ENCODE peak calls at places on chromosomes 12 and 14, in four cellular contexts. One of them, this sample, is unnamed.

GRCh38 chr12:79690606-79691298 is at the start of gene PAWR:
- DNase-seq in fibroblast of the aortic adventitia: peak; percentile 63
- DNase-seq in brain microvascular endothelial cell: peak; percentile 45
- DNase-seq in esophagus squamous epithelium: no peak
- DNase-seq in this sample: peak; percentile 69

GRCh38 chr14:54625158-54625557 is 58.2 kb downstream of the SAMD4A start:
- DNase-seq in brain microvascular endothelial cell: peak; percentile 60
- DNase-seq in fibroblast of the aortic adventitia: no peak
- DNase-seq in esophagus squamous epithelium: no peak
- DNase-seq in this sample: peak; percentile 42

GRCh38 chr12:66456622-66457021 is 154.3 kb downstream of the HELB start:
- DNase-seq in brain microvascular endothelial cell: no peak
- DNase-seq in fibroblast of the aortic adventitia: no peak
- DNase-seq in esophagus squamous epithelium: no peak
- DNase-seq in this sample: no peak

GRCh38 chr12:18861287-18861858 is 123.5 kb downstream of the CAPZA3 start:
- DNase-seq in fibroblast of the aortic adventitia: peak; percentile 56
- DNase-seq in brain microvascular endothelial cell: no peak
- DNase-seq in esophagus squamous epithelium: no peak
- DNase-seq in this sample: peak; percentile 62

GRCh38 chr12:94235894-94236293 is 87.5 kb downstream of the PLXNC1 start:
- DNase-seq in brain microvascular endothelial cell: no peak
- DNase-seq in esophagus squamous epithelium: no peak
- DNase-seq in fibroblast of the aortic adventitia: no peak
- DNase-seq in this sample: no peak

GRCh38 chr14:71730471-71730870 is 201.8 kb upstream of the RGS6 start:
- DNase-seq in fibroblast of the aortic adventitia: no peak
- DNase-seq in esophagus squamous epithelium: no peak
- DNase-seq in brain microvascular endothelial cell: peak; percentile 34
- DNase-seq in this sample: no peak

GRCh38 chr12:70469221-70469820 is 103.2 kb downstream of the KCNMB4 start:
- DNase-seq in brain microvascular endothelial cell: no peak
- DNase-seq in fibroblast of the aortic adventitia: no peak
- DNase-seq in esophagus squamous epithelium: no peak
- DNase-seq in this sample: no peak

GRCh38 chr12:42741771-42742510 is 152.4 kb upstream of the PRICKLE1 start:
- DNase-seq in fibroblast of the aortic adventitia: peak; percentile 55
- DNase-seq in brain microvascular endothelial cell: peak; percentile 75
- DNase-seq in esophagus squamous epithelium: no peak
- DNase-seq in this sample: peak; percentile 60

GRCh38 chr12:42299392-42300308 is 26.2 kb downstream of the ZCRB1 start:
- DNase-seq in fibroblast of the aortic adventitia: peak; percentile 24
- DNase-seq in brain microvascular endothelial cell: peak; percentile 78
- DNase-seq in esophagus squamous epithelium: no peak
- DNase-seq in this sample: peak; percentile 46

GRCh38 chr12:88062464-88062863 is 33.3 kb upstream of the C12orf50 start:
- DNase-seq in fibroblast of the aortic adventitia: no peak
- DNase-seq in esophagus squamous epithelium: no peak
- DNase-seq in brain microvascular endothelial cell: no peak
- DNase-seq in this sample: no peak

GRCh38 chr12:1907652-1908611 is 10.5 kb downstream of the CACNA2D4 start:
- DNase-seq in esophagus squamous epithelium: no peak
- DNase-seq in fibroblast of the aortic adventitia: no peak
- DNase-seq in brain microvascular endothelial cell: no peak
- DNase-seq in this sample: no peak

GRCh38 chr12:1949771-1950470 is 31.5 kb upstream of the CACNA2D4 start:
- DNase-seq in fibroblast of the aortic adventitia: peak; percentile 51
- DNase-seq in brain microvascular endothelial cell: no peak
- DNase-seq in esophagus squamous epithelium: no peak
- DNase-seq in this sample: no peak

GRCh38 chr14:33979613-33980276 is 28.9 kb upstream of the EGLN3 start:
- DNase-seq in brain microvascular endothelial cell: no peak
- DNase-seq in fibroblast of the aortic adventitia: no peak
- DNase-seq in esophagus squamous epithelium: no peak
- DNase-seq in this sample: no peak

GRCh38 chr14:23120405-23121251 is 1.6 kb upstream of the CEBPE start:
- DNase-seq in brain microvascular endothelial cell: peak; percentile 81
- DNase-seq in esophagus squamous epithelium: peak; percentile 41
- DNase-seq in fibroblast of the aortic adventitia: peak; percentile 88
- DNase-seq in this sample: peak; percentile 91

GRCh38 chr12:71371132-71371531 is 68.5 kb upstream of the LGR5 start:
- DNase-seq in esophagus squamous epithelium: no peak
- DNase-seq in brain microvascular endothelial cell: no peak
- DNase-seq in fibroblast of the aortic adventitia: peak; percentile 65
- DNase-seq in this sample: peak; percentile 25

GRCh38 chr14:92516966-92517350 is 3.4 kb downstream of the RIN3 start:
- DNase-seq in brain microvascular endothelial cell: no peak
- DNase-seq in esophagus squamous epithelium: no peak
- DNase-seq in fibroblast of the aortic adventitia: no peak
- DNase-seq in this sample: no peak

GRCh38 chr12:57212701-57213067 is 3.9 kb upstream of the NXPH4 start:
- DNase-seq in esophagus squamous epithelium: no peak
- DNase-seq in fibroblast of the aortic adventitia: no peak
- DNase-seq in brain microvascular endothelial cell: no peak
- DNase-seq in this sample: no peak

GRCh38 chr12:104680070-104680469 is 223.3 kb downstream of the CHST11 start:
- DNase-seq in fibroblast of the aortic adventitia: no peak
- DNase-seq in esophagus squamous epithelium: no peak
- DNase-seq in brain microvascular endothelial cell: no peak
- DNase-seq in this sample: no peak

GRCh38 chr14:59707778-59708635 is 131.4 kb upstream of the CCDC175 start:
- DNase-seq in esophagus squamous epithelium: no peak
- DNase-seq in fibroblast of the aortic adventitia: peak; percentile 43
- DNase-seq in brain microvascular endothelial cell: no peak
- DNase-seq in this sample: peak; percentile 25

GRCh38 chr12:51533799-51534198 is 57.2 kb upstream of the SCN8A start:
- DNase-seq in esophagus squamous epithelium: no peak
- DNase-seq in brain microvascular endothelial cell: no peak
- DNase-seq in fibroblast of the aortic adventitia: peak; percentile 19
- DNase-seq in this sample: peak; percentile 42
- TF ChIP-seq CTCF in esophagus squamous epithelium: no peak
- TF ChIP-seq CTCF in brain microvascular endothelial cell: peak; percentile 25
- TF ChIP-seq CTCF in fibroblast of the aortic adventitia: no peak
- TF ChIP-seq CTCF in this sample: peak; percentile 28

GRCh38 chr14:102924632-102925588 is 2.4 kb downstream of the AMN start:
- DNase-seq in brain microvascular endothelial cell: no peak
- DNase-seq in esophagus squamous epithelium: no peak
- DNase-seq in fibroblast of the aortic adventitia: peak; percentile 8
- DNase-seq in this sample: no peak
- H3K4me3 ChIP-seq in brain microvascular endothelial cell: no peak overlapping the region
- H3K4me3 ChIP-seq in esophagus squamous epithelium: no peak overlapping the region
- H3K4me3 ChIP-seq in fibroblast of the aortic adventitia: no peak overlapping the region
- H3K4me3 ChIP-seq in this sample: no peak overlapping the region

GRCh38 chr12:124577986-124578385 is 10.6 kb upstream of the NCOR2 start:
- DNase-seq in fibroblast of the aortic adventitia: no peak
- DNase-seq in brain microvascular endothelial cell: no peak
- DNase-seq in esophagus squamous epithelium: no peak
- DNase-seq in this sample: no peak

GRCh38 chr12:124578445-124578844 is 11.0 kb upstream of the NCOR2 start:
- DNase-seq in esophagus squamous epithelium: no peak
- DNase-seq in fibroblast of the aortic adventitia: no peak
- DNase-seq in brain microvascular endothelial cell: no peak
- DNase-seq in this sample: no peak

GRCh38 chr12:124573839-124574786 is 6.7 kb upstream of the NCOR2 start:
- DNase-seq in brain microvascular endothelial cell: no peak
- DNase-seq in esophagus squamous epithelium: no peak
- DNase-seq in fibroblast of the aortic adventitia: no peak
- DNase-seq in this sample: no peak

GRCh38 chr12:124577374-124577773 is 10.0 kb upstream of the NCOR2 start:
- DNase-seq in esophagus squamous epithelium: no peak
- DNase-seq in fibroblast of the aortic adventitia: no peak
- DNase-seq in brain microvascular endothelial cell: no peak
- DNase-seq in this sample: no peak

GRCh38 chr12:124576061-124576650 is 8.7 kb upstream of the NCOR2 start:
- DNase-seq in brain microvascular endothelial cell: no peak
- DNase-seq in fibroblast of the aortic adventitia: no peak
- DNase-seq in esophagus squamous epithelium: no peak
- DNase-seq in this sample: no peak
- TF ChIP-seq CTCF in brain microvascular endothelial cell: no peak
- TF ChIP-seq CTCF in fibroblast of the aortic adventitia: no peak
- TF ChIP-seq CTCF in esophagus squamous epithelium: no peak
- TF ChIP-seq CTCF in this sample: no peak

DNA sequence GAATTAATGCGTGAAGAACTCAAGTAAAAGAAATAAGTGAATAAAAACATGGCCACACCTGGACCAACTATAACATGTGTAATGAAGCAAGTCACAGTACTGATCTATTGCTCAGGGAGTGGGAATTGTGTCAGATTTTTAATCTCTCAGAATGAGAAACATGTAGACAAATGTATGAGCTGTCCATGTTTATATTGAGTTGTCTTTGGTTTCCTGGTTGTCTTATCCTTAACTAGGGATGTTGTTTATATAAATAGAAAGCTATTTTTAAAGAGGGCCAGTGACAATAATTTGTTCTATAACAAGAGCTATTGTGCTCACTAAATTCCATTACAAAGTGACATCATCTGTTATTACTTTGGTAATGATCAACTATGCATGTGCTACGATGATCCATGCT is 91.2 kb upstream of the RTL1 start:
- DNase-seq in esophagus squamous epithelium: no peak
- DNase-seq in brain microvascular endothelial cell: no peak
- DNase-seq in fibroblast of the aortic adventitia: no peak
- DNase-seq in this sample: no peak
- H3K4me3 ChIP-seq in esophagus squamous epithelium: no peak overlapping the region
- H3K4me3 ChIP-seq in brain microvascular endothelial cell: no peak overlapping the region
- H3K4me3 ChIP-seq in fibroblast of the aortic adventitia: no peak overlapping the region
- H3K4me3 ChIP-seq in this sample: no peak overlapping the region

DNA sequence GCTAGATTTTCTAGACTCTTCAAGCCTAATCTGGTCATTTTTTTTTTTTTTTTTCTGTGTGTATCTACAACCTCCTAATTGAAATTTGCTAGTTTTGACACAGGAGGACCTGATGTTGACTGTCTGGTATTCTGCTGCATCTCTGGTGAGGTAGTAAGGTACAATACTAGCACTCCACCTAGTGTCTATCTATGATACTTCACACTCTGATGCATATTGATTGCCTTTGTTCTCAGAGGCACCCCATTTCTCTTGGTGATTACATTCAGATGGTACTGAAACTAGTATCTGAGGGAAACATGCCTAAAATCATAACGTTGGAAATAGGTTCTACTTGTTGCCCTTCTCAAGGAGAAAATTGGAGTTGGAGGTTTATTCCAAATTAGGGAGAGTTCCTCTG is 930.5 kb upstream of the NOVA1 start:
- DNase-seq in brain microvascular endothelial cell: no peak
- DNase-seq in esophagus squamous epithelium: no peak
- DNase-seq in fibroblast of the aortic adventitia: peak; percentile 1
- DNase-seq in this sample: peak; percentile 71
- TF ChIP-seq CTCF in brain microvascular endothelial cell: peak; percentile 23
- TF ChIP-seq CTCF in esophagus squamous epithelium: no peak
- TF ChIP-seq CTCF in fibroblast of the aortic adventitia: no peak
- TF ChIP-seq CTCF in this sample: peak; percentile 71

GRCh38 chr12:122966743-122967058 is 438 bp upstream of the ABCB9 start:
- DNase-seq in fibroblast of the aortic adventitia: no peak
- DNase-seq in brain microvascular endothelial cell: no peak
- DNase-seq in esophagus squamous epithelium: no peak
- DNase-seq in this sample: no peak

GRCh38 chr12:122965356-122965755 is 907 bp downstream of the ABCB9 start:
- DNase-seq in brain microvascular endothelial cell: no peak
- DNase-seq in fibroblast of the aortic adventitia: no peak
- DNase-seq in esophagus squamous epithelium: no peak
- DNase-seq in this sample: no peak

GRCh38 chr12:122965851-122966742 is at the start of gene ABCB9:
- DNase-seq in fibroblast of the aortic adventitia: peak; percentile 78
- DNase-seq in brain microvascular endothelial cell: peak; percentile 88
- DNase-seq in esophagus squamous epithelium: peak; percentile 46
- DNase-seq in this sample: peak; percentile 92

GRCh38 chr12:122963928-122964240 is 2.4 kb downstream of the ABCB9 start:
- DNase-seq in esophagus squamous epithelium: no peak
- DNase-seq in fibroblast of the aortic adventitia: peak; percentile 39
- DNase-seq in brain microvascular endothelial cell: no peak
- DNase-seq in this sample: peak; percentile 60

DNA sequence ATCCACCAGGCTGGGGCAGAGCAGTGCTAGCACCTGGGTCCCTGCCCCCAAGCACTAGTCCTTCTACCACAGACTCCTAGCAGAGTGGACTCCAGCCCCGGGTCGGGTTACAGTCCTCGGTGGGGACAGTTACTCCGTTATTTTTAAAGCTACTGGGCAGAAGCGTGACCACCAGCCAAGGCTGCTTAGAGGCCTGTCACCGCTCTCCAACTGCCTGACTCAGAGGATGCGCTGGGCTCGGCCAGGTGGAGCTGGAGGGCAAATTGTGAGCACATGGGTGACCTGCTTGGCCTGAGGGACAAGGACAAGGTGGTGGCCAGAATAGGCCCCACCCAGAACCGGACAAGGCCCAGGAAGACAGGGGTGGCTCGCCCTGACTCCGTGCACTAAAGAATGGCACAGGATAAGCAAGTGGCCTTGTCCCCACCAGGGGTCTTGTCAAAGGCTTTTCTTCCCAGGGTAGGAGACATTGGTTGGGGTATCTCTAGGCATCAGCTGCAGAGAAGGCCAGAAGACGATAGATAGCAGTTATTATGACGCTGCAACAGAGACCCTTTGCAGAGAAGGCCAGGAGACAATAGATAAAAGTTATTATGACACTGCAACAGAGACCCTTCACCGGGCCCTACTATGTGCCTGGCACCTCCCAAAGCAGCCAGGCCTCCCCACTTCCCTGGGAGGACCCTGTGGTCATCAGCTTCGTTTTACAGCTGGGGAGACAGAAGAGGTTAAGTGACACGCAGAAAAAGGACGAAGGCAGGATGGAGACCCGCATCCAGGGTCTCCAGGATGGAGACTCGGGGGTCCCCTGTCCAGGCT is 1.6 kb downstream of the ABCB9 start:
- DNase-seq in esophagus squamous epithelium: no peak
- DNase-seq in fibroblast of the aortic adventitia: no peak
- DNase-seq in brain microvascular endothelial cell: no peak
- DNase-seq in this sample: no peak
- H3K4me3 ChIP-seq in esophagus squamous epithelium: no peak overlapping the region
- H3K4me3 ChIP-seq in fibroblast of the aortic adventitia: peak overlapping the region; percentile 91
- H3K4me3 ChIP-seq in brain microvascular endothelial cell: no peak overlapping the region
- H3K4me3 ChIP-seq in this sample: no peak overlapping the region

DNA sequence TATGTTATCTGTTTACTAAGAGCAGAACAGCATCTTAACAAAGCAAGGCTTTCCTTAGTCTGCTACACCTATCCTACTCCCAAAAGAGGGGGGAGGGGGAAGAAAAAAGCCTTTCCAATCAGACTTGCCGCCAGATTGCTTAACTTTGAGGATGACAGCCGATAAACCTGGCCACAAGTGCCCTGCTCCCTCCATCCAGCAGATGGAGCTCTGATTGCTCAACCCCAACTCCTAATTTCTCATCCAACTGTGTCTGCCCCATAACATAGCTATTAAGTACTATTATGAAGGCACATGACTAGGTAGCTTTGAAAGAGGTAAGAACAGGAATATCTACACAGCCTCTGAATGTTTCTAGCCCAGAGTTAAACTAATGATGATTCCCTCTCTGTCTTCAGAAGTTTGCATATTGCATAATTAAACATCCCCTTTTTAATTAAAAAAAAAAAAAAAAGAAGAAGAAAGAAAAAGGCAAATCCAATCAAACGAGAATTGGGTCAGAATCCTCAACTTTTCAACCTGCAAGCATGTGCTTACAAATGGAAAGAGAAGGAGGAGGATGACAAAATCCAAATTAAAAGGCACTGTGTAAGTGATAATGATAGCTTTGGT is 247.4 kb downstream of the GALC start:
- DNase-seq in esophagus squamous epithelium: no peak
- DNase-seq in fibroblast of the aortic adventitia: peak; percentile 57
- DNase-seq in brain microvascular endothelial cell: peak; percentile 0
- DNase-seq in this sample: peak; percentile 47
- TF ChIP-seq CTCF in esophagus squamous epithelium: no peak
- TF ChIP-seq CTCF in fibroblast of the aortic adventitia: peak; percentile 76
- TF ChIP-seq CTCF in brain microvascular endothelial cell: peak; percentile 56
- TF ChIP-seq CTCF in this sample: peak; percentile 67

This sample was measured in fibroblast of pulmonary artery.